ENCODE peak calls at places on chromosomes 4 and X, in four cellular contexts. One of them, this sample, is unnamed. For H3K36me3, the result is how much of the 10 kb centered on the place peaks cover.

GRCh38 chr4:54225671-54226398 is 3.3 kb upstream of the PDGFRA start:
- DNase-seq in CD4-positive, CD25-positive, alpha-beta regulatory T cell: no peak
- DNase-seq in left ventricle myocardium inferior: no peak
- DNase-seq in breast epithelium: no peak
- DNase-seq in this sample: no peak

GRCh38 chrX:28981952-28982351 is 394.7 kb downstream of the IL1RAPL1 start:
- DNase-seq in CD4-positive, CD25-positive, alpha-beta regulatory T cell: no peak
- DNase-seq in left ventricle myocardium inferior: no peak
- DNase-seq in breast epithelium: no peak
- DNase-seq in this sample: no peak

GRCh38 chrX:46831620-46832327 is 5.1 kb upstream of the RP2 start:
- DNase-seq in CD4-positive, CD25-positive, alpha-beta regulatory T cell: no peak
- DNase-seq in left ventricle myocardium inferior: no peak
- DNase-seq in breast epithelium: no peak
- DNase-seq in this sample: no peak

GRCh38 chr4:77881460-77882295 is 19.0 kb downstream of the MRPL1 start:
- DNase-seq in CD4-positive, CD25-positive, alpha-beta regulatory T cell: peak
- DNase-seq in left ventricle myocardium inferior: no peak
- DNase-seq in breast epithelium: no peak
- DNase-seq in this sample: no peak

GRCh38 chr4:7354937-7355336 is 79.8 kb downstream of the PSAPL1 start:
- DNase-seq in CD4-positive, CD25-positive, alpha-beta regulatory T cell: no peak
- DNase-seq in left ventricle myocardium inferior: no peak
- DNase-seq in breast epithelium: no peak
- DNase-seq in this sample: no peak

GRCh38 chrX:10074241-10074941 is 82.4 kb upstream of the CLCN4 start:
- DNase-seq in CD4-positive, CD25-positive, alpha-beta regulatory T cell: no peak
- DNase-seq in left ventricle myocardium inferior: no peak
- DNase-seq in breast epithelium: no peak
- DNase-seq in this sample: no peak

GRCh38 chr4:71553605-71554004 is 214.8 kb downstream of the SLC4A4 start:
- DNase-seq in CD4-positive, CD25-positive, alpha-beta regulatory T cell: peak
- DNase-seq in left ventricle myocardium inferior: no peak
- DNase-seq in breast epithelium: no peak
- DNase-seq in this sample: no peak

GRCh38 chrX:68186552-68187262 is 246.6 kb downstream of the OPHN1 start:
- DNase-seq in CD4-positive, CD25-positive, alpha-beta regulatory T cell: no peak
- DNase-seq in left ventricle myocardium inferior: no peak
- DNase-seq in breast epithelium: no peak
- DNase-seq in this sample: no peak

GRCh38 chr4:537436-538264 is 38.4 kb downstream of the TMEM271 start:
- DNase-seq in CD4-positive, CD25-positive, alpha-beta regulatory T cell: no peak
- DNase-seq in left ventricle myocardium inferior: no peak
- DNase-seq in breast epithelium: peak
- DNase-seq in this sample: no peak

GRCh38 chr4:2947926-2948325 is 15.3 kb downstream of the NOP14 start:
- DNase-seq in CD4-positive, CD25-positive, alpha-beta regulatory T cell: no peak
- DNase-seq in left ventricle myocardium inferior: peak
- DNase-seq in breast epithelium: peak
- DNase-seq in this sample: no peak

GRCh38 chrX:72545990-72546389 is 26.7 kb downstream of the HDAC8 start:
- DNase-seq in CD4-positive, CD25-positive, alpha-beta regulatory T cell: no peak
- DNase-seq in left ventricle myocardium inferior: no peak
- DNase-seq in breast epithelium: no peak
- DNase-seq in this sample: no peak

GRCh38 chr4:13912966-13913365 is 285.4 kb upstream of the BOD1L1 start:
- DNase-seq in CD4-positive, CD25-positive, alpha-beta regulatory T cell: no peak
- DNase-seq in left ventricle myocardium inferior: no peak
- DNase-seq in breast epithelium: no peak
- DNase-seq in this sample: no peak

DNA sequence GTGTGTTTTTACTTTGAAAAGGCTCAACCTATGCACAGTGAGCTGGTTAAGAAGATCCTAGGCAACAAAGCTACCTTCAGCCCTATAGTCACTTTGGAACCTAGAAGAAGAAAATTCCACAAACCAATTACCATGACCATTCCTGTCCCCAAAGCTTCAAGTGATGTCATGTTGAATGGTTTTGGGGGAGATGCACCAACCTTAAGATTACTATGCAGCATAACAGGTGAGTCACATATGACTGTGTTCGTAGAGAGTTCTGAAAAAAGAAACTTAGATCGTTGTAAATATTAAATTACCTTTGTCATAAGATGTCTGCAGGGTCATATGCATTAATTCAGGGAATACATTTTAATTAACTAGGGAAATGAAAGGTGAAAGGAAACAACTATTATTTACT is 287.1 kb downstream of the ANK2 start:
- DNase-seq in CD4-positive, CD25-positive, alpha-beta regulatory T cell: no peak
- DNase-seq in left ventricle myocardium inferior: no peak
- DNase-seq in breast epithelium: no peak
- DNase-seq in this sample: no peak
- H3K36me3 ChIP-seq in CD4-positive, CD25-positive, alpha-beta regulatory T cell: under half
- H3K36me3 ChIP-seq in left ventricle myocardium inferior: under half
- H3K36me3 ChIP-seq in breast epithelium: under half
- H3K36me3 ChIP-seq in this sample: under half

GRCh38 chr4:118273642-118274041 is 79.2 kb downstream of the PRSS12 start:
- DNase-seq in CD4-positive, CD25-positive, alpha-beta regulatory T cell: no peak
- DNase-seq in left ventricle myocardium inferior: no peak
- DNase-seq in breast epithelium: no peak
- DNase-seq in this sample: no peak

GRCh38 chr4:118271788-118272187 is 81.0 kb downstream of the PRSS12 start:
- DNase-seq in CD4-positive, CD25-positive, alpha-beta regulatory T cell: no peak
- DNase-seq in left ventricle myocardium inferior: no peak
- DNase-seq in breast epithelium: no peak
- DNase-seq in this sample: no peak

GRCh38 chr4:118268780-118269179 is 84.0 kb downstream of the PRSS12 start:
- DNase-seq in CD4-positive, CD25-positive, alpha-beta regulatory T cell: no peak
- DNase-seq in left ventricle myocardium inferior: no peak
- DNase-seq in breast epithelium: no peak
- DNase-seq in this sample: no peak

GRCh38 chr4:118265312-118266144 is 87.3 kb downstream of the PRSS12 start:
- DNase-seq in CD4-positive, CD25-positive, alpha-beta regulatory T cell: peak
- DNase-seq in left ventricle myocardium inferior: no peak
- DNase-seq in breast epithelium: peak
- DNase-seq in this sample: no peak

DNA sequence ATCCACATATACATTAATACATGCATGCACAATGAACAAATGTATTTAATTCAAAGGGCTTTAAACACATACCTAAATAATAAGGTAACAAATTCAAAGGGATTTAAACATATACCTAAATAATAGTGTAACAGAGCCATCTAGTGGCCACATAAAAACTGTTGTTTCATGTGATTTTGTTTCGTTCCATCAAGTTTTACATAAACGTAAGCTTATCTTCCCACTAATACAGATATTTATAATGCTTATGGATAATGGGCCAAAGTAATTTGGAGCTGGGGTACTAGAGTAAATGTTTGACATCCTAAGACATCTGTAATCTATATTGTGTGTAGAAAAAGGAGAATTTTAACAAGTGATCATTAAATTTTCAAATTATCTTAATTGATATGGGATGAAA is 82.3 kb downstream of the PRSS12 start:
- DNase-seq in CD4-positive, CD25-positive, alpha-beta regulatory T cell: peak
- DNase-seq in left ventricle myocardium inferior: no peak
- DNase-seq in breast epithelium: no peak
- DNase-seq in this sample: no peak
- H3K27ac ChIP-seq in CD4-positive, CD25-positive, alpha-beta regulatory T cell: no peak
- H3K27ac ChIP-seq in left ventricle myocardium inferior: no peak
- H3K27ac ChIP-seq in breast epithelium: no peak
- H3K27ac ChIP-seq in this sample: no peak

DNA sequence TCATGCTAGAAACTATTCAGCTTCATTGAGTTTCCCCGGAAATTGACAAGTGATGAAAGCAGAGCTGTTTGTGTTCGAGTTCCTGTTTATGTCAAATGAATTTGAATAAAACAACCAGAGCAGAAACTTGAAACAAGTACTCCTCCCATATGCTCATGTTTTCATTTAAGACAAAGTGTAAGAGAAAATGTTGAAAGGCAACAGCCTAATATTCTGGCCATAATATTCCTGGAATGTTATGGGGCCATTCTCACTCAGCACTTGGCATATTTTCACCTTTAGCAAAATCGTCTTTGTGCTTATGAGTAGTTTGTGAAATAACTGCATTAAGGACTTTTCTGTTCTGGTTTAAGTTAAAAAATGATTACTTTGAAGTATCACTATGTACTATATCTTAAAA is 276.0 kb upstream of the FAT1 start:
- DNase-seq in CD4-positive, CD25-positive, alpha-beta regulatory T cell: no peak
- DNase-seq in left ventricle myocardium inferior: no peak
- DNase-seq in breast epithelium: no peak
- DNase-seq in this sample: no peak
- H3K36me3 ChIP-seq in CD4-positive, CD25-positive, alpha-beta regulatory T cell: under half
- H3K36me3 ChIP-seq in left ventricle myocardium inferior: under half
- H3K36me3 ChIP-seq in breast epithelium: under half
- H3K36me3 ChIP-seq in this sample: under half

GRCh38 chr4:85780664-85781063 is 305.7 kb downstream of the ARHGAP24 start:
- DNase-seq in CD4-positive, CD25-positive, alpha-beta regulatory T cell: no peak
- DNase-seq in left ventricle myocardium inferior: no peak
- DNase-seq in breast epithelium: no peak
- DNase-seq in this sample: no peak

GRCh38 chr4:85778809-85779124 is 303.8 kb downstream of the ARHGAP24 start:
- DNase-seq in CD4-positive, CD25-positive, alpha-beta regulatory T cell: no peak
- DNase-seq in left ventricle myocardium inferior: no peak
- DNase-seq in breast epithelium: no peak
- DNase-seq in this sample: no peak

GRCh38 chr4:85776579-85776978 is 301.6 kb downstream of the ARHGAP24 start:
- DNase-seq in CD4-positive, CD25-positive, alpha-beta regulatory T cell: no peak
- DNase-seq in left ventricle myocardium inferior: no peak
- DNase-seq in breast epithelium: no peak
- DNase-seq in this sample: no peak

GRCh38 chr4:85777908-85778808 is 303.2 kb downstream of the ARHGAP24 start:
- DNase-seq in CD4-positive, CD25-positive, alpha-beta regulatory T cell: no peak
- DNase-seq in left ventricle myocardium inferior: no peak
- DNase-seq in breast epithelium: no peak
- DNase-seq in this sample: no peak

DNA sequence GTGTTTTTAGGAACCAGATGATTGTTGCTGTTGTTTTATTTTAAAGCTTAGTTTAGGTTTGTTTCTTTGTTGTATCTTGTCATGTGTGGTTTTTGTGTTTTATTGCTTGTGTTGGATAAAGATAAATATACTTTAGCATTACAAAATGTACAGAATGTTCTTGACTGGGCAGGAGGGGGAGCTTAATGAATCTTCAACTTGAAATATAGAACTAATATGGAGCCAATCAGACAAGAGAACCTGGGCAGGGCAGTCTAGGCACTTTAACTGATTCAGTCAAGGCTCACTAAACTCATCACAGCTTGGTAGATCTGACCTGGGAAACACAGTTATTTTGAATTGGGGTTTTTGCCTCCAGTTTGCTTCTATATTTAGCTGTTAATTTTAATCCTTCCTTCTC is 304.2 kb downstream of the ARHGAP24 start:
- DNase-seq in CD4-positive, CD25-positive, alpha-beta regulatory T cell: no peak
- DNase-seq in left ventricle myocardium inferior: no peak
- DNase-seq in breast epithelium: no peak
- DNase-seq in this sample: no peak
- H3K27ac ChIP-seq in CD4-positive, CD25-positive, alpha-beta regulatory T cell: no peak
- H3K27ac ChIP-seq in left ventricle myocardium inferior: peak
- H3K27ac ChIP-seq in breast epithelium: peak
- H3K27ac ChIP-seq in this sample: no peak

This sample was measured in effector memory CD4-positive, alpha-beta T cell.